ENCODE peak calls at places on chromosomes 13 and 19, in six cellular contexts. One of them, this sample, is unnamed.
A peak's percentile ranks its signal among the peaks of the same experiment; 100 is the strongest.

GRCh38 chr19:56155124-56155687 is 14.1 kb downstream of the ZNF444 start:
- DNase-seq in endodermal cell: peak; percentile 89
- DNase-seq in keratinocyte: no peak
- DNase-seq in ascending aorta: no peak
- DNase-seq in body of pancreas: peak; percentile 56
- DNase-seq in AG04450: no peak
- DNase-seq in this sample: no peak

GRCh38 chr19:29767039-29767735 is 44.6 kb upstream of the CCNE1 start:
- DNase-seq in body of pancreas: no peak
- DNase-seq in keratinocyte: no peak
- DNase-seq in AG04450: no peak
- DNase-seq in ascending aorta: no peak
- DNase-seq in endodermal cell: no peak
- DNase-seq in this sample: no peak

GRCh38 chr13:107767119-107767518 is 448.2 kb downstream of the LIG4 start:
- DNase-seq in keratinocyte: no peak
- DNase-seq in body of pancreas: no peak
- DNase-seq in AG04450: no peak
- DNase-seq in ascending aorta: no peak
- DNase-seq in endodermal cell: no peak
- DNase-seq in this sample: no peak

GRCh38 chr13:100512422-100512821 is 76.2 kb downstream of the GGACT start:
- DNase-seq in body of pancreas: no peak
- DNase-seq in endodermal cell: no peak
- DNase-seq in keratinocyte: no peak
- DNase-seq in AG04450: no peak
- DNase-seq in ascending aorta: no peak
- DNase-seq in this sample: no peak

GRCh38 chr13:113138792-113139551 is 16.4 kb downstream of the F10 start:
- DNase-seq in endodermal cell: peak; percentile 33
- DNase-seq in keratinocyte: no peak
- DNase-seq in body of pancreas: no peak
- DNase-seq in AG04450: no peak
- DNase-seq in ascending aorta: peak; percentile 35
- DNase-seq in this sample: peak; percentile 26

GRCh38 chr13:52999093-52999696 is 29.4 kb upstream of the OLFM4 start:
- DNase-seq in AG04450: no peak
- DNase-seq in keratinocyte: no peak
- DNase-seq in ascending aorta: no peak
- DNase-seq in endodermal cell: no peak
- DNase-seq in body of pancreas: no peak
- DNase-seq in this sample: no peak

GRCh38 chr19:5108123-5108613 is 139.3 kb downstream of the KDM4B start:
- DNase-seq in endodermal cell: no peak
- DNase-seq in ascending aorta: no peak
- DNase-seq in keratinocyte: no peak
- DNase-seq in AG04450: no peak
- DNase-seq in body of pancreas: no peak
- DNase-seq in this sample: no peak

GRCh38 chr19:872266-872951 is 12.9 kb downstream of the CFD start:
- DNase-seq in body of pancreas: no peak
- DNase-seq in AG04450: no peak
- DNase-seq in endodermal cell: peak; percentile 88
- DNase-seq in ascending aorta: no peak
- DNase-seq in keratinocyte: peak; percentile 69
- DNase-seq in this sample: no peak

GRCh38 chr19:38539751-38540150 is 78.0 kb downstream of the MAP4K1 start:
- DNase-seq in AG04450: no peak
- DNase-seq in ascending aorta: no peak
- DNase-seq in endodermal cell: no peak
- DNase-seq in keratinocyte: no peak
- DNase-seq in body of pancreas: no peak
- DNase-seq in this sample: no peak

GRCh38 chr19:2061936-2062729 is 11.1 kb upstream of the MKNK2 start:
- DNase-seq in endodermal cell: no peak
- DNase-seq in keratinocyte: no peak
- DNase-seq in body of pancreas: no peak
- DNase-seq in ascending aorta: no peak
- DNase-seq in AG04450: no peak
- DNase-seq in this sample: peak; percentile 64

GRCh38 chr19:6032827-6033226 is 54.9 kb upstream of the RANBP3 start:
- DNase-seq in body of pancreas: no peak
- DNase-seq in ascending aorta: peak; percentile 25
- DNase-seq in endodermal cell: peak; percentile 20
- DNase-seq in AG04450: no peak
- DNase-seq in keratinocyte: no peak
- DNase-seq in this sample: peak; percentile 31

GRCh38 chr19:3801412-3802096 is 15.4 kb upstream of the MATK start:
- DNase-seq in ascending aorta: no peak
- DNase-seq in endodermal cell: peak; percentile 90
- DNase-seq in keratinocyte: no peak
- DNase-seq in body of pancreas: peak; percentile 31
- DNase-seq in AG04450: no peak
- DNase-seq in this sample: no peak

GRCh38 chr13:77699059-77699680 is 1.7 kb downstream of the SLAIN1 start:
- DNase-seq in body of pancreas: no peak
- DNase-seq in AG04450: no peak
- DNase-seq in endodermal cell: no peak
- DNase-seq in ascending aorta: no peak
- DNase-seq in keratinocyte: no peak
- DNase-seq in this sample: no peak

GRCh38 chr13:32098275-32098674 is 66.7 kb downstream of the FRY start:
- DNase-seq in body of pancreas: no peak
- DNase-seq in keratinocyte: no peak
- DNase-seq in AG04450: no peak
- DNase-seq in ascending aorta: no peak
- DNase-seq in endodermal cell: no peak
- DNase-seq in this sample: no peak

GRCh38 chr13:24348385-24348784 is 39.0 kb downstream of the C1QTNF9 start:
- DNase-seq in body of pancreas: no peak
- DNase-seq in keratinocyte: no peak
- DNase-seq in AG04450: no peak
- DNase-seq in endodermal cell: no peak
- DNase-seq in ascending aorta: no peak
- DNase-seq in this sample: no peak

GRCh38 chr13:26679945-26680516 is 80.6 kb downstream of the GPR12 start:
- DNase-seq in body of pancreas: no peak
- DNase-seq in endodermal cell: peak; percentile 62
- DNase-seq in keratinocyte: no peak
- DNase-seq in ascending aorta: no peak
- DNase-seq in AG04450: no peak
- DNase-seq in this sample: no peak

GRCh38 chr13:25171517-25172302 is at the start of gene AMER2:
- DNase-seq in body of pancreas: peak; percentile 61
- DNase-seq in keratinocyte: no peak
- DNase-seq in AG04450: no peak
- DNase-seq in endodermal cell: peak; percentile 68
- DNase-seq in ascending aorta: no peak
- DNase-seq in this sample: no peak

DNA sequence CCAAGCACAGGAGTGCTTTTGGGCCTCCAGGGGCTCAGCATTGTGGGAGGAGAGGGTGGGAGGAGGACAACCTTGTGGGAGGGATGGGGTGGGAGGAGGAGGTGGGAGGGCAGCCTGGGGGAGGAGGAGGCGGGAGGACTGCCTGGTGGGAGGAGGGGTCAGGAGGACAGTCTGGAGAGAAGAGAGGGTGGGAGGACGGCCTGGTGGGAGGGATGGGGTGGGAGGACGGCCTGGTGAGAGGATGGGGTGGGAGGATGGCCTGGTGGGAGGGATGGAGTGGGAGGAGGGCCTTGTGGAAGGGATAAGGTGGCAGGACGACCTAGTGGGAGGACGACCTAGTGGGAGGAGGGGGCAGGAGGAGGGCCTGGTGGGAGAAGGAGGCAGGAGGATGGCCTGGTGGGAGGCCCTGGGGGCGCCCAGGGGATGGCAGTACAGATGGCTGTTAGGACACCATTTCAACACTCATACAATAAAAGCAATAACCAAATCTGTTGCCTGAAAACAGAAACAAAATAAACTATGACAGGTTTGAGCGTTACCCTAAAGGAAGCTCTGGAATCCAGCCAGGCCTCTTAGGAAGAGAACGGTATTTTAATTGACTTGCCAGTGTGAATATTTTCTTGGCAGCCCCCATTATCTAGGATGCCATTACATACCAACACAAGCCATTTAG is 63.7 kb downstream of the CRYL1 start:
- DNase-seq in endodermal cell: no peak
- DNase-seq in keratinocyte: no peak
- DNase-seq in ascending aorta: no peak
- DNase-seq in AG04450: no peak
- DNase-seq in body of pancreas: no peak
- DNase-seq in this sample: no peak
- H3K4me3 ChIP-seq in endodermal cell: no peak overlapping the region
- H3K4me3 ChIP-seq in keratinocyte: no peak overlapping the region
- H3K4me3 ChIP-seq in ascending aorta: no peak overlapping the region
- H3K4me3 ChIP-seq in AG04450: no peak overlapping the region
- H3K4me3 ChIP-seq in body of pancreas: no peak overlapping the region
- H3K4me3 ChIP-seq in this sample: no peak overlapping the region

GRCh38 chr19:15245370-15246197 is 13.3 kb upstream of the EPHX3 start:
- DNase-seq in ascending aorta: no peak
- DNase-seq in body of pancreas: no peak
- DNase-seq in endodermal cell: no peak
- DNase-seq in keratinocyte: no peak
- DNase-seq in AG04450: no peak
- DNase-seq in this sample: no peak
- H3K27ac ChIP-seq in ascending aorta: peak overlapping the region; percentile 96
- H3K27ac ChIP-seq in body of pancreas: no peak overlapping the region
- H3K27ac ChIP-seq in endodermal cell: no peak overlapping the region
- H3K27ac ChIP-seq in keratinocyte: no peak overlapping the region
- H3K27ac ChIP-seq in AG04450: no peak overlapping the region
- H3K27ac ChIP-seq in this sample: peak overlapping the region; percentile 99

DNA sequence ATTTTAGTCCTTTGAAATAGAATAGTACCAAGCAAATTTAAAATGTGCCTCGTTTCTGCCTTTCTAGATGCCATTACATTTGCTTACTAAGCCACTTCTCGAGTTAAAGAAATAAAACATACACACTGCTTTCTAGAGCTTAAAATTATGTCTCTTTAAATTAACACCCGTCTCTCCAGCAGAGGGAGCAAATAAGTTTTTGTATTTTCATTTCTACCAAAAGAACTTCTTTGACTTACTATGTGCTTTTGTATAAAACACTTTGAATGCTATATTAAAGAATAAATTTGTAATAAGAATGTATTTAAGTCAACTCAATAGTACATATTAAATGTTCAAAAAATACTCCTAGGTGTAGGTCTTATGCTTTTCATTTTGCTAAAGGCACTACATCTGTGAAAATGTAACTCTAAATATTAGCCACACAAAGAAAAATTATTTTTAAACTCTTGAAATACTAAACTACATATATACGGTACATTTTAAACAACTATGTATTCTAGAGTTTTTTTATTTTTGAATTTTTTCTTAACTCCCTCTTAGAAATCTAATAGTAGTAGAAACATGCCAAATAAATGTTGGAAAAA is 269.3 kb upstream of the MIR17HG start:
- DNase-seq in keratinocyte: no peak
- DNase-seq in AG04450: no peak
- DNase-seq in endodermal cell: no peak
- DNase-seq in body of pancreas: no peak
- DNase-seq in ascending aorta: no peak
- DNase-seq in this sample: no peak
- TF ChIP-seq CTCF in keratinocyte: no peak
- TF ChIP-seq CTCF in AG04450: peak; percentile 30
- TF ChIP-seq CTCF in endodermal cell: peak; percentile 79
- TF ChIP-seq CTCF in body of pancreas: no peak
- TF ChIP-seq CTCF in ascending aorta: no peak
- TF ChIP-seq CTCF in this sample: no peak

GRCh38 chr19:53992211-53992610 is 774 bp downstream of the CACNG6 start:
- DNase-seq in keratinocyte: no peak
- DNase-seq in ascending aorta: no peak
- DNase-seq in AG04450: no peak
- DNase-seq in endodermal cell: no peak
- DNase-seq in body of pancreas: no peak
- DNase-seq in this sample: no peak
- H3K4me3 ChIP-seq in keratinocyte: no peak overlapping the region
- H3K4me3 ChIP-seq in ascending aorta: no peak overlapping the region
- H3K4me3 ChIP-seq in AG04450: no peak overlapping the region
- H3K4me3 ChIP-seq in endodermal cell: no peak overlapping the region
- H3K4me3 ChIP-seq in body of pancreas: no peak overlapping the region
- H3K4me3 ChIP-seq in this sample: no peak overlapping the region

DNA sequence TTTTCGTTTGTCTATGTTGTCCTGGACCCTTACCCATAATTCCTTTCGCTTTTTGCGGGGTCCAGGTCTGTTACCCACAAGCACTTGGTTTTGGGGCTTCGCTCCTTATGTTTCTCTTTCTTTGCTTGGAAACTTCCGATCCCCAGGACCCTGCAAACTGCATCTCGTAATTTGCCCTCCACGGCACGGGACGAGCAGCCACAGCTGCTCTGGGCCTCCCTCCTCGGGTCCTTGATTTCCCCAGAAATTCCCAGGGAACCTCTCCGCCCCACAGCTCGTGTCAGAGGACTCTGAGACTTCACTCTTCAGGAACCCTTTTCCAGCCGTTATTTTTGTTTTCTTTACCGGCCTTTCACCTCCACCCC is 599 bp downstream of the SNRNP70 start:
- DNase-seq in body of pancreas: no peak
- DNase-seq in endodermal cell: no peak
- DNase-seq in keratinocyte: no peak
- DNase-seq in ascending aorta: no peak
- DNase-seq in AG04450: no peak
- DNase-seq in this sample: no peak
- H3K27ac ChIP-seq in body of pancreas: peak overlapping the region; percentile 84
- H3K27ac ChIP-seq in endodermal cell: peak overlapping the region; percentile 91
- H3K27ac ChIP-seq in keratinocyte: peak overlapping the region; percentile 83
- H3K27ac ChIP-seq in ascending aorta: peak overlapping the region; percentile 83
- H3K27ac ChIP-seq in AG04450: peak overlapping the region; percentile 88
- H3K27ac ChIP-seq in this sample: peak overlapping the region; percentile 70

DNA sequence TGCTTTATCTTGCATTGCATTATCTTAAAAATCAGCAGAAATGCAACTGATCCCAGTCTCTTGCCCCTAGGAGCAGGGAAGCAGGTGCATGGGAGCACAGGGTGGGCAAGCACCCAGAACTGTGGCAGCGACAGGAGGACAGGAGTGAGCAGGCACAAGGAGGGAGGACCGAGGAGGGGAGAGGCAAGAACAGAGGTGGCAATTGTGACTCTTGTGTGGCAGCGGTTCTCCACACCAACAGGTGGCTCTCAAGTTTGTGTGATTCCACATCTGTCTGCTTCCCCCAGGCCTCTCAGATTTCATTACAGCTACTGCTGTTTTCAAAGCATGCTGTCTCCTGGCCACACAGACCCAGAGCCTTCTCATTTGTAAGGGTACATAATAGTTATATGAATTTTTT is 108.6 kb downstream of the STK24 start:
- DNase-seq in keratinocyte: no peak
- DNase-seq in body of pancreas: no peak
- DNase-seq in endodermal cell: no peak
- DNase-seq in AG04450: no peak
- DNase-seq in ascending aorta: no peak
- DNase-seq in this sample: no peak
- TF ChIP-seq CTCF in keratinocyte: no peak
- TF ChIP-seq CTCF in body of pancreas: no peak
- TF ChIP-seq CTCF in endodermal cell: no peak
- TF ChIP-seq CTCF in AG04450: no peak
- TF ChIP-seq CTCF in ascending aorta: no peak
- TF ChIP-seq CTCF in this sample: no peak

GRCh38 chr19:34794289-34794960 is 21.4 kb upstream of the ZNF599 start:
- DNase-seq in keratinocyte: no peak
- DNase-seq in ascending aorta: no peak
- DNase-seq in endodermal cell: no peak
- DNase-seq in body of pancreas: no peak
- DNase-seq in AG04450: no peak
- DNase-seq in this sample: no peak
- H3K4me3 ChIP-seq in keratinocyte: no peak overlapping the region
- H3K4me3 ChIP-seq in ascending aorta: no peak overlapping the region
- H3K4me3 ChIP-seq in endodermal cell: no peak overlapping the region
- H3K4me3 ChIP-seq in body of pancreas: no peak overlapping the region
- H3K4me3 ChIP-seq in AG04450: no peak overlapping the region
- H3K4me3 ChIP-seq in this sample: no peak overlapping the region